ENCODE peak calls at places on chromosomes 3 and 15, in four cellular contexts. J is stomach, E is IMR-90, N is right lobe of liver. S is an unnamed sample.

GRCh38 chr3:181568248-181568647 is 143.5 kb upstream of the SOX2 start:
- DNase-seq in J (no peak), E (no peak), N (no peak), S (peak; percentile 14)

GRCh38 chr3:148175215-148175614 is 522.5 kb upstream of the AGTR1 start:
- DNase-seq in J (no peak), E (peak; percentile 12), N (no peak), S (no peak)

GRCh38 chr3:72597043-72597442 is 251.2 kb downstream of the SHQ1 start:
- DNase-seq in J (no peak), E (no peak), N (no peak), S (no peak)

GRCh38 chr3:41076399-41076798 is 122.9 kb upstream of the CTNNB1 start:
- DNase-seq in J (no peak), E (no peak), N (no peak), S (no peak)

GRCh38 chr15:100761253-100761935 is 118.2 kb upstream of the ALDH1A3 start:
- DNase-seq in J (no peak), E (no peak), N (no peak), S (no peak)

GRCh38 chr3:14119166-14119510 is 5.5 kb downstream of the CHCHD4 start:
- DNase-seq in J (no peak), E (no peak), N (no peak), S (no peak)

GRCh38 chr15:57133127-57133968 is 214.9 kb downstream of the TCF12 start:
- DNase-seq in J (no peak), E (peak; percentile 34), N (no peak), S (peak; percentile 57)

GRCh38 chr15:56598991-56599390 is 134.1 kb upstream of the MNS1 start:
- DNase-seq in J (no peak), E (peak; percentile 77), N (no peak), S (no peak)

GRCh38 chr3:179732661-179733348 is 80.0 kb downstream of the USP13 start:
- DNase-seq in J (no peak), E (no peak), N (peak; percentile 86), S (no peak)

GRCh38 chr3:112773864-112774263 is 72.8 kb downstream of the CD200R1L start:
- DNase-seq in J (peak; percentile 46), E (no peak), N (no peak), S (no peak)

GRCh38 chr3:156802827-156803606 is 23.1 kb upstream of the LEKR1 start:
- DNase-seq in J (no peak), E (no peak), N (no peak), S (no peak)

GRCh38 chr3:109045271-109046051 is 72.5 kb downstream of the MORC1 start:
- DNase-seq in J (no peak), E (no peak), N (no peak), S (no peak)

GRCh38 chr3:115861166-115861733 is 237.9 kb downstream of the GAP43 start:
- DNase-seq in J (no peak), E (no peak), N (no peak), S (no peak)

GRCh38 chr15:80766275-80766674 is 12.9 kb upstream of the CEMIP start:
- DNase-seq in J (no peak), E (no peak), N (no peak), S (no peak)

GRCh38 chr3:197010556-197011351 is 18.9 kb downstream of the MELTF start:
- DNase-seq in J (no peak), E (no peak), N (no peak), S (no peak)

GRCh38 chr15:47331796-47332480 is 385.4 kb upstream of the SEMA6D start:
- DNase-seq in J (no peak), E (peak; percentile 83), N (no peak), S (no peak)

GRCh38 chr3:186316666-186317260 is 45.3 kb downstream of the DGKG start:
- DNase-seq in J (no peak), E (no peak), N (no peak), S (no peak)

GRCh38 chr3:45995370-45996192 is at the start of gene FYCO1:
- DNase-seq in J (peak; percentile 94), E (peak; percentile 86), N (peak; percentile 94), S (peak; percentile 88)
- TF ChIP-seq POLR2A in J (no peak), E (peak; percentile 28), N (peak; percentile 86), S (peak; percentile 71)

GRCh38 chr15:34659056-34659455 is 75.6 kb upstream of the GOLGA8B start:
- DNase-seq in J (no peak), E (no peak), N (no peak), S (no peak)

GRCh38 chr15:34656005-34656604 is 72.7 kb upstream of the GOLGA8B start:
- DNase-seq in J (no peak), E (no peak), N (no peak), S (no peak)

GRCh38 chr15:34655198-34655770 is 71.8 kb upstream of the GOLGA8B start:
- DNase-seq in J (no peak), E (no peak), N (no peak), S (no peak)

GRCh38 chr15:34654625-34655024 is 71.2 kb upstream of the GOLGA8B start:
- DNase-seq in J (no peak), E (no peak), N (no peak), S (no peak)

DNA sequence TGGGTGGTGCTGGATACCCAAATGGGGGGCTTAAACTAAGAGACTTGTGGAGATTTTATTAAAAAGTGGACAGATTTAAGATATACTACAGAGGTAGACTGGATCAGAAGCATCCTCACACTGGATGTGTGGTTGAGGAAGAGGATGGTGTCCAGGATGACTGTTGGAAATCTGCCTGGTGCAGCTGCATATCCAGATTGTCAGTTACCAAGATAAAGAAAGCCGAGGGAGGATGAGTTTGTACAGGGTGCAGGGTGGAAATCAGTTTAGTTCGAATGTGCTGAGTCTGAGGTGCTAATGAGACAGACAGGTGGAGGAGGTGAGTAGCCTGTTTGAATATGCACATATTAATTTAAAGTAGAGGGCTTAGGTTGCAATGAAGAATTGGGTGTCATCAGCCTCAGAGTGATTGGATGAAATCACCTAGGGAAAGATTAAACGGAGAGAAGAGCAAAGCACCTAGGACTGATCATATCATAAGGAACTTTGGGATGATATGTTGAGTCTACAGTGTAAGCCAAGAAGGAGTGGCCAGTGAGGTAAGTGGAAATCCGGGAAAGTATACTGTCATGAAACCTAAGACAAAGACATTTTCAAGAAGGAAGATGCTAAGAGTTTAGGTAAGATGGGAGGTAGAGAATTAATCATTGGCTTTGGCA is 74.1 kb upstream of the GOLGA8B start:
- DNase-seq in J (no peak), E (no peak), N (no peak), S (no peak)
- TF ChIP-seq POLR2A in J (no peak), E (no peak), N (no peak), S (no peak)

GRCh38 chr15:55588070-55588817 is at the start of gene PYGO1:
- DNase-seq in J (peak; percentile 48), E (peak; percentile 62), N (peak; percentile 50), S (peak; percentile 70)
- TF ChIP-seq POLR2A in J (no peak), E (peak; percentile 44), N (no peak), S (no peak)

GRCh38 chr15:91018178-91018577 is 4.2 kb downstream of the VPS33B start:
- DNase-seq in J (no peak), E (no peak), N (no peak), S (no peak)
- TF ChIP-seq POLR2A in J (no peak), E (no peak), N (no peak), S (no peak)

DNA sequence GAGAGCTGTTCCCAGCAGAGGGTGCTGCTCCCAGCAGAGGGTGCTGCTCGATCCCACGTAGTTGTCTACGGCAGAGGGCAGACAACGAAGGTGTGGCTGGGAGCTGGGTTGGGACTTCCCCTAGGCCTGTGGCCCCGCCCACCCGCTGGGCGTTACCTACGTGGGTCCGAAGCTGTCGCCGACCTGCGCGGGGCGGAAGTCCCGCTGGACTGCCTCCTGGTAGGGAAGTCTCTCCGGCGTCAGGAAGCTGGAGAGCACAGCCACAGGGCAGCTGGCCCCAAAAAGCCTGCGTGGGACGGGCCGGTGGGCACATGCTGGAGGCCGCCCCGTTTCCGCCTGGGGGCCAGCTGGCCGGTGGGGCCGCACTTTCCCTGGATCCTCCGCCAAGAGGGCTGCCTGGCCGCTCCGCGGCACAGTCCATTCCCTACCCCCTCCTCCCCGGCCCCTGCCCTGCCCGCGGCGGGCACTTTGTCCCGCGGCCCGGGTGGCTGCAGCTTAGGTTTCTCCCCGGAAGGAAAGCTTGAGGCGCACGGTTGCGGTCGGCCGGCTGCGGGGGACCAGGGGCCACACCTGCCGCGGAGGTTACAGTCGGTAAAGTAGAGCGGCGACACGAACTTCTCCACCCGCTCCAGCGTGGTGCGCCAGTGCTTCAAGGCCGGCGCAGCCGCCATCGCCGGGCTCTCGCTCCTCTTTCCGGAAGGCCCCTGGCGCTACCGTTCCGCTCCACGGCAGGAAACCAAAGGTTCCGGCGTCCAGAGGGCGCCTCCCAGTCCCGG is at the start of gene MAN2C1:
- DNase-seq in J (peak; percentile 98), E (peak; percentile 94), N (peak; percentile 99), S (peak; percentile 93)
- TF ChIP-seq POLR2A in J (no peak), E (peak; percentile 92), N (peak; percentile 97), S (peak; percentile 93)

DNA sequence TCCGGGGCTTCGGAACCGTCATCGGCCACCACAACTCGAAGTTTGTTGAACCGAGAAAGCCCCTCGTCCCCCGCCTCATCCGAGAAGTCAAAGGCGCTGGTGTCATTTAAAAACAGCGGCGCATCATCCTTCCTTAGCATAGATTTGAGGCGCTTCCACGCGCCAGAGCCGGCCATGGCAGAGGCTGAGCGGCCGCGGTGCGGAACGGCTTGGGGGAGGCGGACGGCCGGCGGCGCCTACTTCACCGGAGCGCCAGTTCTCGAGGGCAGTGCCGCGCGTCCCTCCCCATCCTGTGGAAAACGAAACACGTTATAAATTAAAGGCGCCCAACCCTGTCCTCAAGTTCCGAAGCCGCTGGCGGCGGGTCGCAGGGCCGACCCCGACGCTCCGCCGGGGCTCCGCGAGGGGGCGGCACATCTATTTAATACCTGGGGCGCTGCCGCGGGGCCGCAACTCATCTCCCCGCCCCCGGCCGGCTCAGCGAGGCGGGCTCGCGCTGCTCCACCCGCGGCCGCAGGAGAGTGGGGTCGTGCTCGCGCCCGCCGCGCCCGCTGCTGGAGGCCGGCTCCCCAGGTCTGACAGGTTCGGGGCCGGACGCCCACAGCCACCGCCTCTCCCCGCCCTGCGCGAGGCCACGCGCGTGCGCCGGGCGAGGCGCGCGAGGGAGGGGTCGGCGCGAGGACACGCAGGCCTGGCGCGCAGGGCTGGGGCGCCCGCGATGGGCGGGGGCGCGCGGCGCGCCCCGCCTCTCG is at the start of gene SLC30A4:
- DNase-seq in J (peak; percentile 67), E (peak; percentile 42), N (peak; percentile 72), S (peak; percentile 68)
- TF ChIP-seq POLR2A in J (no peak), E (no peak), N (peak; percentile 58), S (no peak)

GRCh38 chr15:94196536-94196935 is 34.8 kb upstream of the MCTP2 start:
- DNase-seq in J (no peak), E (peak; percentile 60), N (no peak), S (no peak)
- TF ChIP-seq POLR2A in J (no peak), E (no peak), N (no peak), S (no peak)

S was measured in endothelial cell of umbilical vein.